ENCODE peak calls at places on chromosomes 6 and 20, in five cellular contexts. S is HepG2, F is K562, N is GM12878, G is H1. B is an unnamed sample.

GRCh38 chr20:8608470-8608869 is 460.4 kb upstream of the PLCB4 start:
- DNase-seq in S (no peak), F (no peak), N (no peak), G (no peak), B (no peak)

GRCh38 chr6:56458324-56458884 is 184.3 kb downstream of the DST start:
- DNase-seq in S (no peak), F (no peak), N (no peak), G (no peak), B (no peak)

GRCh38 chr6:87806635-87807034 is 104.6 kb upstream of the AKIRIN2 start:
- DNase-seq in S (peak; percentile 74), F (no peak), N (no peak), G (no peak), B (no peak)

GRCh38 chr20:59583428-59584277 is 20.7 kb upstream of the PHACTR3 start:
- DNase-seq in S (no peak), F (no peak), N (no peak), G (no peak), B (no peak)

GRCh38 chr20:8330785-8331699 is 199.0 kb downstream of the PLCB1 start:
- DNase-seq in S (peak; percentile 94), F (no peak), N (no peak), G (no peak), B (no peak)

GRCh38 chr20:63836335-63837133 is 5.5 kb upstream of the ZBTB46 start:
- DNase-seq in S (no peak), F (no peak), N (no peak), G (no peak), B (no peak)

GRCh38 chr6:7204726-7205125 is 97.0 kb downstream of the RREB1 start:
- DNase-seq in S (no peak), F (no peak), N (no peak), G (no peak), B (no peak)

GRCh38 chr20:327041-327945 is 1.9 kb downstream of the SOX12 start:
- DNase-seq in S (peak; percentile 95), F (peak; percentile 94), N (peak; percentile 68), G (peak; percentile 94), B (peak; percentile 72)

GRCh38 chr6:13120483-13121482 is 207.6 kb downstream of the TBC1D7 start:
- DNase-seq in S (no peak), F (no peak), N (no peak), G (no peak), B (no peak)

GRCh38 chr20:5177071-5177470 is 50.3 kb downstream of the CDS2 start:
- DNase-seq in S (no peak), F (no peak), N (no peak), G (no peak), B (no peak)

GRCh38 chr20:38127011-38127621 is 38.0 kb downstream of the TGM2 start:
- DNase-seq in S (no peak), F (peak; percentile 86), N (no peak), G (no peak), B (peak; percentile 26)

GRCh38 chr6:150229775-150230561 is 87.1 kb downstream of the PPP1R14C start:
- DNase-seq in S (no peak), F (peak; percentile 49), N (no peak), G (no peak), B (no peak)

GRCh38 chr20:44833437-44833836 is 23.1 kb upstream of the RIMS4 start:
- DNase-seq in S (no peak), F (no peak), N (no peak), G (no peak), B (no peak)

GRCh38 chr6:108760158-108761050 is 87.8 kb upstream of the ARMC2 start:
- DNase-seq in S (no peak), F (no peak), N (no peak), G (no peak), B (no peak)

GRCh38 chr6:43950206-43950605 is 177.0 kb downstream of the MRPL14 start:
- DNase-seq in S (no peak), F (no peak), N (no peak), G (no peak), B (no peak)

GRCh38 chr20:60087563-60088105 is 129.4 kb downstream of the CDH26 start:
- DNase-seq in S (no peak), F (no peak), N (no peak), G (no peak), B (no peak)

GRCh38 chr6:144653885-144654505 is 368.9 kb downstream of the UTRN start:
- DNase-seq in S (peak; percentile 91), F (no peak), N (peak; percentile 45), G (no peak), B (no peak)

GRCh38 chr6:128432394-128432793 is 88.0 kb downstream of the PTPRK start:
- DNase-seq in S (no peak), F (no peak), N (no peak), G (no peak), B (no peak)

GRCh38 chr6:28336284-28337024 is 506 bp upstream of the ZSCAN31 start:
- DNase-seq in S (peak; percentile 44), F (peak; percentile 95), N (peak; percentile 53), G (no peak), B (no peak)

GRCh38 chr20:36754656-36755222 is 8.8 kb upstream of the NDRG3 start:
- DNase-seq in S (peak; percentile 84), F (peak; percentile 69), N (no peak), G (no peak), B (peak; percentile 37)

GRCh38 chr20:16864069-16864468 is 115.9 kb downstream of the OTOR start:
- DNase-seq in S (no peak), F (no peak), N (peak; percentile 8), G (no peak), B (no peak)

GRCh38 chr6:152296648-152297376 is 340.4 kb downstream of the SYNE1 start:
- DNase-seq in S (peak; percentile 45), F (no peak), N (no peak), G (no peak), B (no peak)

DNA sequence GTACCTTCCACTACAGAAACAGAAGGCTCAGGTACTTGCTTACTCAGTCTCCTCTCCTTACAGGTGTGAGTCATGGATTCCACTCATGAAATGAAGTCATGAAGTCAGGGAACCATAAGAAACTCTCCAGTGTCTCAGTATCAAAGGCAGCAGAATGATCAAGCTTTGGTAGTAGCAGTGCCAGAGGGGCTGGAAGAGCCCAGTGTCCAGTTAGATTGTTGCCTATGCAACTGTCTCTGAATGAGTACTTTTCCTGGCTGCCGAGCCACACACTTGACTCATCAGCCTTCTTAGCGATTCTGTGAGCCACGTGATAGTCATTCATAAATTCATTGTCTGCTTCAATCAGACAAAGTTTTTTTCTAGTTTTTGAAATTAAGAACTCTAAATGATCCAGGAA is 52.2 kb upstream of the DTNBP1 start:
- DNase-seq in S (no peak), F (no peak), N (no peak), G (no peak), B (no peak)
- TF ChIP-seq SIN3A in S (no peak), F (no peak), N (no peak), G (no peak), B (no peak)

GRCh38 chr20:50481741-50482140 is 28.4 kb upstream of the PTPN1 start:
- DNase-seq in S (no peak), F (no peak), N (no peak), G (no peak), B (no peak)
- TF ChIP-seq YY1 in S (no peak), F (no peak), N (no peak), G (no peak), B (no peak)

GRCh38 chr6:159968295-159969203 is at the start of gene IGF2R:
- DNase-seq in S (peak; percentile 83), F (peak; percentile 97), N (no peak), G (no peak), B (peak; percentile 62)
- TF ChIP-seq SIN3A in S (peak; percentile 65), F (peak; percentile 87), N (peak; percentile 50), G (peak; percentile 75), B (peak; percentile 84)

DNA sequence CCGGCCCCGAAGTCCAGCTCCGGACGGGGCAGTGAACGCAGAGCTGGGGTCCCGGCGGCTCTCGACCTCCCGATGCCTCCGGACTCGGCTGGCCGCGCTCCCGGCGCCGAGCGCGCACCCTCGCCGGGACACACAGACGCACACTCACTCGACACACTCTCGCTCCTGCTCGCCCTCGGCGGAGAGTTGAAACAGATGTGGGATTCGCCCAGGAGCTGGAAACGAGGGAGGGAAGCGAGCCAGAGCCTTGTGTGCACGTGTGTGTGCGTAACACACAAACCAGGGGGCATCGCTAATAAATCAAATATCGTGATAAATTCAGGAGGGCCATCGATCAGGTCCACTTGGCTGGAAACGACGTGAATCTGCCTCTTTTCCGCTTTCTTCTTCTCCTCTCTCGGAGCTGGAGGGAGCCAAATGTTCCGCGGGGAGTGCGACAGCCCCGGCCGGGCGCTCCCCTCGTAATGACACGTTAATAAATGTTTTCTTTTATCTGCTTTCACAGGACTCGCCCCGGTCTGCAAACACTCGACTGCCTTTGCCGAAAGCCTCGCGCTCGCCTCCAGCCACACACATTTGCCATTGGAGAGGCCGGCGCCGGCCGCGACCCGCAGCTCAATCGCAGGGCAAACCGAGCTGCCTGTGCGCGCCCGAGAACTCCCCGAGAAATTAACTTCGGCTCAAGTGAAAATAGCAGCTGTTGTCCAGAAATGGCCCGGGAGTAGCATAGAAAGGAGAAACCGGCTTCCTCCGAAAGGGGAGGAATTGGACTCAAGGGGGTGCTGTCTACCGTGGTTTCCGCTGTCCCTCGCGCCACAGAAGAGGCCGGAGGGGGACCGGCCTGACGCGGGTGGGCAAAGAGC is 850 bp upstream of the SULF2 start:
- DNase-seq in S (peak; percentile 82), F (peak; percentile 35), N (no peak), G (no peak), B (peak; percentile 64)
- TF ChIP-seq YY1 in S (no peak), F (no peak), N (peak; percentile 44), G (peak; percentile 14), B (no peak)

GRCh38 chr6:97978855-97979271 is 695.8 kb upstream of the MMS22L start:
- DNase-seq in S (peak; percentile 25), F (peak; percentile 1), N (no peak), G (no peak), B (peak; percentile 32)
- TF ChIP-seq SIN3A in S (no peak), F (no peak), N (no peak), G (no peak), B (no peak)

DNA sequence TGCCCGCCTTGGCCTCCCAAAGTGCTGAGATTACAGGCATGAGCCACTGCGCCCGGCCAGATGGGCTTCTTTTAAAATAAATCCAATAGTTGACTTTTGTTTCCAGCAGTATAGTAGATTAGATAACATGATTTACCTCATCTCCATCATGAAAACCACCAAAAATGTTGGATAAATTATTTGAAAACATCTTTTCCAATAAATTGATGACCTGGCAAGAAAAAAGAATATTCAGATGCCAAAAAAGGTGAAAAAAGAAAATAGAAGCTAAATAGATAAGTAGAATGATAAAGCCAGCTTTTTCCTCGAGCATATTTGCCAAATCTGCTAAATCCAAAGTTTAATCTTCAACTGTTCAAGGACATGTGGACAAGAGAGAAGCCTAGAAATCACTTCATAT is 109.2 kb downstream of the PHF3 start:
- DNase-seq in S (no peak), F (no peak), N (no peak), G (no peak), B (no peak)
- TF ChIP-seq YY1 in S (no peak), F (no peak), N (no peak), G (no peak), B (no peak)